ENCODE peak calls at places on chromosomes 6 and 20, in four cellular contexts. O is Karpas-422, B is IMR-90, F is mesenchymal stem cell. C is an unnamed sample. For H3K4me1, the result is how much of the 10 kb centered on the place peaks cover.

GRCh38 chr20:2699775-2700413 is 7.3 kb downstream of the EBF4 start:
- DNase-seq in B (no peak), O (no peak), F (no peak), C (no peak)

GRCh38 chr6:135693971-135694370 is 157.5 kb upstream of the PDE7B start:
- DNase-seq in B (no peak), O (no peak), F (no peak), C (no peak)

GRCh38 chr6:75498862-75499261 is 5.3 kb upstream of the FILIP1 start:
- DNase-seq in O (no peak), F (no peak), B (no peak), C (no peak)

GRCh38 chr6:160583805-160584204 is 80.3 kb downstream of the LPA start:
- DNase-seq in B (no peak), O (no peak), F (no peak), C (no peak)

GRCh38 chr6:149545258-149545753 is 537 bp downstream of the PPIL4 start:
- DNase-seq in B (peak), O (peak), F (peak), C (no peak)

GRCh38 chr6:163533443-163533842 is 118.9 kb downstream of the QKI start:
- DNase-seq in F (peak), B (peak), O (no peak), C (no peak)

GRCh38 chr6:148507774-148508173 is 165.1 kb downstream of the SASH1 start:
- DNase-seq in O (no peak), B (peak), F (peak), C (no peak)

GRCh38 chr20:59165794-59166709 is 2.4 kb downstream of the ZNF831 start:
- DNase-seq in F (no peak), B (no peak), O (no peak), C (no peak)

GRCh38 chr6:90868256-90868655 is 281.4 kb upstream of the MAP3K7 start:
- DNase-seq in F (no peak), B (no peak), O (no peak), C (no peak)

GRCh38 chr20:52801628-52802006 is 170.5 kb upstream of the TSHZ2 start:
- DNase-seq in F (no peak), B (no peak), O (no peak), C (no peak)

GRCh38 chr6:34638834-34639736 is 57.5 kb downstream of the ILRUN start:
- DNase-seq in F (no peak), O (no peak), B (no peak), C (no peak)

GRCh38 chr6:157398151-157398550 is 17.2 kb downstream of the ZDHHC14 start:
- DNase-seq in B (no peak), O (no peak), F (no peak), C (no peak)

GRCh38 chr6:34671801-34672656 is 24.5 kb downstream of the ILRUN start:
- DNase-seq in F (peak), B (peak), O (no peak), C (no peak)

GRCh38 chr6:111030008-111031006 is 48.5 kb downstream of the RPF2 start:
- DNase-seq in F (no peak), B (no peak), O (no peak), C (no peak)

GRCh38 chr6:42819803-42820508 is 38.1 kb downstream of the BICRAL start:
- DNase-seq in O (peak), F (peak), B (no peak), C (no peak)

GRCh38 chr20:49456646-49457045 is 25.8 kb downstream of the KCNB1 start:
- DNase-seq in F (no peak), B (no peak), O (no peak), C (no peak)

GRCh38 chr6:135812085-135812526 is 39.4 kb upstream of the PDE7B start:
- DNase-seq in B (peak), O (no peak), F (peak), C (no peak)

GRCh38 chr6:128131566-128131965 is 230.7 kb upstream of the THEMIS start:
- DNase-seq in O (no peak), B (peak), F (peak), C (no peak)

GRCh38 chr6:128131036-128131435 is 230.2 kb upstream of the THEMIS start:
- DNase-seq in F (no peak), B (no peak), O (no peak), C (no peak)

GRCh38 chr6:128138694-128139093 is 237.8 kb upstream of the THEMIS start:
- DNase-seq in B (no peak), F (no peak), O (no peak), C (no peak)

GRCh38 chr6:128139519-128139918 is 238.7 kb upstream of the THEMIS start:
- DNase-seq in O (no peak), B (peak), F (peak), C (no peak)

GRCh38 chr6:128135325-128135724 is 234.5 kb upstream of the THEMIS start:
- DNase-seq in O (no peak), F (no peak), B (no peak), C (no peak)
- H3K9ac ChIP-seq in O (no peak), F (no peak), B (no peak), C (no peak)

DNA sequence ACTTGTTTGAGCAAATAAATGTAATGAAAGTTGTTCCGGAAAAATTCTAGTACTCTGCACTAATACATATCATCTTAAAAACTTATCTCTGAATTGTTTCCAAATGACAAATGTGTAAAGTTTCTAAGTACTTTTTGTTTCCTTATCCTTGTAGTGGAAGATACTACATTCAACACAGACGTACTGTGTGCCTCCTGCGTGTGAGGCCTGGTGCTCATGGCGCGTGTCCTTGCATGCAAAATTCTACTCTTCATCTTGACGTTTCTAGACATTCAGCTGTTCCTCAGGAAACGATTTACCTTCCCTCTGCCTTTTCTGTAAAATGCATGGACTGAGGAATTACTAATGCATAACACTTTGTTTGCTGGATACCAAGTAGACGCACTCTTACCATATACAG is 11.5 kb downstream of the DLL1 start:
- DNase-seq in F (no peak), O (no peak), B (no peak), C (no peak)
- H3K4me1 ChIP-seq in F (under half), O (under half), B (under half), C (under half)

DNA sequence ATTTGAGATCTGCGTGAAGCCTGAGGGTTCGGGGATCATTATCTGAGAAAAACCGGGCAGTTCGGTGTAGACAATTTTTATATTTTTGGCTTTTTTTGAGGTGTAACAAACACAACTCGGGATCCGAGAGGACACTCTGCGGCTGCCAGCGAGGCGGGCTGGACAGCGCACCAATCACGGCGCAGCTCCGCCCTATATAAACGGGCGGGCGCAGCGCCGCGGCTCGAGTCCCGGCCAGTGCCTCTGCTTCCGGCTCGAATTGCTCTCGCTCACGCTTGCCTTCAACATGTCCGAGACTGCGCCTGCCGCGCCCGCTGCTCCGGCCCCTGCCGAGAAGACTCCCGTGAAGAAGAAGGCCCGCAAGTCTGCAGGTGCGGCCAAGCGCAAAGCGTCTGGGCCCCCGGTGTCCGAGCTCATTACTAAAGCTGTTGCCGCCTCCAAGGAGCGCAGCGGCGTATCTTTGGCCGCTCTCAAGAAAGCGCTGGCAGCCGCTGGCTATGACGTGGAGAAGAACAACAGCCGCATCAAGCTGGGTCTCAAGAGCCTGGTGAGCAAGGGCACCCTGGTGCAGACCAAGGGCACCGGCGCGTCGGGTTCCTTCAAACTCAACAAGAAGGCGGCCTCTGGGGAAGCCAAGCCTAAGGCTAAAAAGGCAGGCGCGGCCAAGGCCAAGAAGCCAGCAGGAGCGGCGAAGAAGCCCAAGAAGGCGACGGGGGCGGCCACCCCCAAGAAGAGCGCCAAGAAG is 69.0 kb downstream of the HFE start:
- DNase-seq in B (peak), F (peak), O (peak), C (peak)
- H3K9ac ChIP-seq in B (peak), F (peak), O (peak), C (peak)

GRCh38 chr20:25038591-25039015 is 19.3 kb downstream of the ACSS1 start:
- DNase-seq in B (no peak), F (no peak), O (no peak), C (no peak)
- H3K4me1 ChIP-seq in B (under half), F (under half), O (under half), C (under half)

GRCh38 chr20:40606237-40606636 is 82.8 kb downstream of the MAFB start:
- DNase-seq in O (no peak), B (no peak), F (no peak), C (no peak)

GRCh38 chr20:40604416-40604815 is 84.6 kb downstream of the MAFB start:
- DNase-seq in B (no peak), F (no peak), O (no peak), C (no peak)

GRCh38 chr20:40603057-40603651 is 85.9 kb downstream of the MAFB start:
- DNase-seq in B (no peak), O (no peak), F (no peak), C (no peak)

GRCh38 chr20:40599987-40600386 is 89.0 kb downstream of the MAFB start:
- DNase-seq in O (no peak), B (no peak), F (no peak), C (no peak)

DNA sequence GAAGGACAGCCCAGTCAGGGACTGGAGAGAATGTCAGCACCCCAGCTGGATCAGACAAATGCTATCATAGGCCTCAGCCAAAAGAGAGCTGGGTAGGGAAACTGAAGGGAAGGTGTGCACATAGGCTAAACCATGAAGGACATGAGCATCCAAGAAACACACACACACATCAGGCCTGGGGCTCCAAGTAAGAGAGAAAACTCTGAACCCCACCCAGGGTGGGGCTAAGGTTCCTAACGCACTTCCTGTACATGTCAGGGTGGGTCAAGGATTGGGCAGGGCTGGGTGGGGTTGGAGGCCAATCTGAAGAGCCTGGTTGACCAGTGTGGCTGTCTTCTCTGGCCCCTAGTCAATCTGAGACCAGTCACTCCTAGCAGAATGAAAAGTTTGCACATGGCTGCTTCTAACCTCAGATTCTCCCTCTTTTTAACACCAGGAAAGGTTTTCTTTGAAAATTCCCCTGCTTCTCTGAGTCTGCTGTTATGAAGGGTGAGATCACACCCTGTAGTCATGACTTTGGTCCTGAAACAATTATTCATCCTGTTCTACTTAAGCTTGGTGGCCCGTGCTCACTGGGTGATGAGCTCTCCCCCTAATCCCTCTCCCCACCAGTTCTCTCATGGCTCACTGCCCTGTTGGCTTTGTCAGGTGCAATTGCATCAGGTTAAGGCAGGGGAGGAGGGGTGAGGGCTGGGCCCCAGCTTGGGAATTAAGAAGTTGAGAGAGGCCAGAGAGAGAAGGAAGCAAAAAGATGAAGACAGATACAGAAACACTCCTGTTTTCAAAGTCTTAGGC is 88.4 kb downstream of the MAFB start:
- DNase-seq in B (no peak), O (no peak), F (no peak), C (no peak)
- H3K9ac ChIP-seq in B (no peak), O (no peak), F (no peak), C (no peak)

C was measured in NT2/D1.